ENCODE peak calls at places on chromosomes 2 and 18, in seven cellular contexts. R is adrenal gland; V is tibial artery; M is IMR-90; B is pancreas; F is CD8-positive, alpha-beta T cell; Q is stomach. O is an unnamed sample.
A peak's percentile ranks its signal among the peaks of the same experiment; 100 is the strongest.

GRCh38 chr2:41763091-41763490 is 284.7 kb upstream of the PKDCC start:
- DNase-seq in V (no peak), F (no peak), R (no peak), M (no peak), Q (no peak), B (no peak), O (no peak)

GRCh38 chr2:159614534-159615186 is 1.7 kb downstream of the BAZ2B start:
- DNase-seq in Q (no peak), M (peak; percentile 67), R (no peak), F (no peak), V (no peak), B (no peak), O (no peak)

GRCh38 chr18:44637210-44638051 is 43.3 kb upstream of the SETBP1 start:
- DNase-seq in B (no peak), F (no peak), M (no peak), Q (no peak), R (no peak), V (no peak), O (no peak)

GRCh38 chr2:68151037-68151436 is 6.7 kb upstream of the PNO1 start:
- DNase-seq in Q (no peak), B (no peak), M (peak; percentile 22), V (no peak), R (no peak), F (no peak), O (no peak)

GRCh38 chr2:154914606-154915005 is 216.1 kb downstream of the KCNJ3 start:
- DNase-seq in Q (no peak), R (no peak), B (no peak), F (no peak), V (no peak), M (no peak), O (no peak)

GRCh38 chr2:109728809-109729208 is 65.3 kb upstream of the RGPD5 start:
- DNase-seq in R (no peak), F (no peak), Q (no peak), V (peak; percentile 61), M (no peak), B (no peak), O (peak; percentile 58)

GRCh38 chr2:60356346-60356745 is 197.1 kb downstream of the BCL11A start:
- DNase-seq in R (no peak), V (no peak), Q (no peak), F (no peak), B (no peak), M (no peak), O (no peak)

GRCh38 chr2:70111752-70112591 is 24.7 kb downstream of the PCBP1 start:
- DNase-seq in B (no peak), R (no peak), M (peak; percentile 71), Q (no peak), F (no peak), V (peak; percentile 29), O (no peak)

GRCh38 chr2:96831679-96832078 is 12.1 kb downstream of the ANKRD23 start:
- DNase-seq in F (no peak), R (peak; percentile 56), M (no peak), B (peak; percentile 73), Q (no peak), V (no peak), O (no peak)

GRCh38 chr2:227103583-227103982 is 60.4 kb downstream of the COL4A4 start:
- DNase-seq in M (no peak), B (no peak), V (no peak), F (no peak), Q (no peak), R (no peak), O (no peak)

GRCh38 chr2:102301867-102302362 is 9.4 kb upstream of the IL1RL1 start:
- DNase-seq in M (peak; percentile 32), F (peak; percentile 37), B (no peak), Q (no peak), R (peak; percentile 43), V (no peak), O (no peak)

GRCh38 chr2:145687445-145688104 is 1167.7 kb upstream of the ZEB2 start:
- DNase-seq in B (no peak), R (no peak), V (no peak), M (peak; percentile 21), F (no peak), Q (no peak), O (no peak)

GRCh38 chr18:77206676-77207370 is 42.8 kb upstream of the GALR1 start:
- DNase-seq in R (no peak), V (peak; percentile 90), M (peak; percentile 70), B (no peak), F (no peak), Q (no peak), O (peak; percentile 73)

GRCh38 chr2:222637072-222637471 is 18.8 kb downstream of the FARSB start:
- DNase-seq in Q (no peak), B (no peak), M (no peak), V (no peak), R (no peak), F (no peak), O (no peak)

GRCh38 chr2:40242315-40242714 is 209.6 kb downstream of the SLC8A1 start:
- DNase-seq in B (no peak), M (no peak), V (no peak), F (no peak), Q (no peak), R (no peak), O (no peak)

GRCh38 chr2:45438872-45439665 is 172.0 kb downstream of the SRBD1 start:
- DNase-seq in V (no peak), B (no peak), Q (no peak), R (no peak), F (no peak), M (no peak), O (no peak)

GRCh38 chr18:46622451-46622850 is 34.6 kb downstream of the LOXHD1 start:
- DNase-seq in B (no peak), R (no peak), M (no peak), F (no peak), Q (no peak), V (no peak), O (peak; percentile 42)

GRCh38 chr2:129301431-129301913 is 678.0 kb upstream of the RAB6C start:
- DNase-seq in R (peak; percentile 6), F (no peak), B (no peak), M (no peak), V (peak; percentile 77), Q (no peak), O (peak; percentile 61)

GRCh38 chr2:1804251-1804855 is 60.0 kb upstream of the PXDN start:
- DNase-seq in Q (no peak), M (no peak), B (no peak), F (no peak), V (no peak), R (no peak), O (no peak)
- H3K4me1 ChIP-seq in Q (no peaks in the 10 kb centered on the region), M (no peaks in the 10 kb centered on the region), B (no peaks in the 10 kb centered on the region), F (no peaks in the 10 kb centered on the region), V (peaks cover 42% of the 10 kb centered on the region), R (no peaks in the 10 kb centered on the region), O (no peaks in the 10 kb centered on the region)

GRCh38 chr18:71020342-71021096 is 731.7 kb downstream of the SOCS6 start:
- DNase-seq in M (peak; percentile 50), B (no peak), V (no peak), R (no peak), F (no peak), Q (no peak), O (no peak)
- H3K4me1 ChIP-seq in M (no peaks in the 10 kb centered on the region), B (no peaks in the 10 kb centered on the region), V (no peaks in the 10 kb centered on the region), R (no peaks in the 10 kb centered on the region), F (no peaks in the 10 kb centered on the region), Q (no peaks in the 10 kb centered on the region), O (no peaks in the 10 kb centered on the region)

DNA sequence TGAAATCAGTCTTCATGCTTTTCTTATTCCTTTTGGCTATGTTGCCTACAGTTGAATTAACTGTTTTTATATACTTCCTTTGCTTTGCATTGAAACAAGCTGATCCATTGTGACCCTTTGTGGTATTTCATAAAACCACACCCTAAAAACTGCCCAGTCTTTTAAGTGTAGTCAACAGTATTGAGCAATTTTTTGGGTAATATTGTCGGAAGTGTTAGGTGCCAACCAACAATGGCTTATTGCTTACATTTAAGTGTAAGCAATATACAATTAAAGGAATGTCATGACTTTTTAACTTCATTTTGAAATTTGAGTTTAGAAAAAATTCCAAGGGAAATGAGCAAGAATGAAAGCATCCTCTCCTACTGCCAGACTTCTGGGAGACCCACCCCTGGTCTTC is 174.1 kb downstream of the NEDD4L start:
- DNase-seq in M (peak; percentile 30), Q (no peak), R (no peak), V (no peak), F (no peak), B (no peak), O (no peak)
- H3K4me1 ChIP-seq in M (peaks cover 23% of the 10 kb centered on the region), Q (no peaks in the 10 kb centered on the region), R (peaks cover 23% of the 10 kb centered on the region), V (no peaks in the 10 kb centered on the region), F (peaks cover 6% of the 10 kb centered on the region), B (peaks cover 5% of the 10 kb centered on the region), O (no peaks in the 10 kb centered on the region)

DNA sequence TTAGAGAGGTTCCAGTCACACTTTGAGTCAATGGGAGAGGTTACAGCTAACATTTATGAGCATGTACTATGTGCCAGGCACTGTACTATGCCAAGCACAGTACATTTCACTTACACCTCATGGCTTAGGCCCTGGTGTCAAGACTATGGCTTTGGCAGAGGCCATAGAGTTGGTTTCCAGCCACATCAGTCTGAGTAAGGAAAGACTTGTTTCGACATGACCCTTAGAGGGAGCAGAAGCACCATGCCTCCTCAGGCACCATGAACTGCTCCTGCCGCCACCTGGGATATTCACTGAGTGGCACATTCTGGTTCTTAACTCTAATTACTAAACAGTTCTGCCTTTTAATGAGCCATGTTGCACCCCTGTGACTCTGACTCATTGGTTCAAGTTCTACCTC is 12.7 kb downstream of the DGUOK start:
- DNase-seq in F (peak; percentile 34), V (no peak), B (peak; percentile 29), R (peak; percentile 21), Q (peak; percentile 55), M (peak; percentile 50), O (no peak)
- H3K4me1 ChIP-seq in F (peaks cover 33% of the 10 kb centered on the region), V (peaks cover 36% of the 10 kb centered on the region), B (no peaks in the 10 kb centered on the region), R (peaks cover 16% of the 10 kb centered on the region), Q (no peaks in the 10 kb centered on the region), M (peaks cover 15% of the 10 kb centered on the region), O (no peaks in the 10 kb centered on the region)

DNA sequence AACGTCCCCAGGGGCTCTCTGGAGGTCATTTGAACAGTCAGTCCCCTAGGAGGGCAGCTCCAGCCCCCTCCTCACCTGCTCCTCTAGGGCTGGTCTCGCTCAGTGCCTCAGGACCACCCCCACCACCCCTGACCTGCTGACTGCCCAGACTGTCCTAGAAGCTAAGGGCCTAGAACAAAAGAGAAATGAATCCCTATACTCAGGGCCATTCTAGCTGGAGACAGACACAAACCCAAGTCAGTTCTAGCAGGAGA is 83.0 kb downstream of the HS1BP3 start:
- DNase-seq in V (peak; percentile 59), M (no peak), F (no peak), Q (no peak), B (no peak), R (no peak), O (no peak)
- H3K4me1 ChIP-seq in V (peaks cover 19% of the 10 kb centered on the region), M (peaks cover 11% of the 10 kb centered on the region), F (no peaks in the 10 kb centered on the region), Q (peaks cover 4% of the 10 kb centered on the region), B (no peaks in the 10 kb centered on the region), R (peaks cover 24% of the 10 kb centered on the region), O (peaks cover 55% of the 10 kb centered on the region)

DNA sequence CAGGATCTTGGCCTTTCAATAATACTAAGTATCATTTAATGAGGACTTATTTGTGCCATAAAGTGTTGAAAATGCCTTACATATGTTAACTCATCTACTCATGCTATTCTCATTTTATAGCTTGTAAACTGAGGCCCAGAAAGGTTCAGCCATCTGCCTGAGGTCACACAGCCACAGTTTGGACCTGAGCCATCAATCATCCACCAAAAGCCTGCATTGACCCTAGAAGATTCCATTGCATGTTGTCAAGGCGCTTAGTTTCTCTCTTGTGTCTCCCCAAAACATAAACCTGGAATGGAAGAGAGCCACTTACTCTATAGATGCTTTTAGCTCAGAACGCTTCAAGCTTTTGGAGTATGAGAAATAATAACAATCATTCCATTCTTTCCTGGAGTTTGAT is 26.8 kb downstream of the NPAS2 start:
- DNase-seq in M (no peak), B (no peak), V (no peak), R (no peak), Q (no peak), F (no peak), O (no peak)
- H3K4me1 ChIP-seq in M (peaks cover 3% of the 10 kb centered on the region), B (peaks cover 26% of the 10 kb centered on the region), V (no peaks in the 10 kb centered on the region), R (no peaks in the 10 kb centered on the region), Q (peaks cover 5% of the 10 kb centered on the region), F (no peaks in the 10 kb centered on the region), O (no peaks in the 10 kb centered on the region)

GRCh38 chr2:218217366-218218309 is 649 bp downstream of the ARPC2 start:
- DNase-seq in M (peak; percentile 23), R (peak; percentile 54), V (peak; percentile 80), B (peak; percentile 57), Q (peak; percentile 59), F (peak; percentile 65), O (peak; percentile 63)
- H3K4me1 ChIP-seq in M (peaks cover 12% of the 10 kb centered on the region), R (peaks cover 52% of the 10 kb centered on the region), V (peaks cover 54% of the 10 kb centered on the region), B (peaks cover 29% of the 10 kb centered on the region), Q (peaks cover 40% of the 10 kb centered on the region), F (peaks cover 44% of the 10 kb centered on the region), O (no peaks in the 10 kb centered on the region)